ENCODE peak calls at places on chromosomes 7 and 10, in four cellular contexts. S, L, D and O are unnamed samples.

GRCh38 chr10:17210361-17210760 is 8.9 kb upstream of the TRDMT1 start:
- DNase-seq in S (no peak), D (no peak), L (no peak), O (peak)

GRCh38 chr10:130934333-130935035 is 377.0 kb downstream of the TCERG1L start:
- DNase-seq in S (no peak), D (no peak), L (no peak), O (no peak)

GRCh38 chr7:20152511-20152910 is 64.7 kb downstream of the MACC1 start:
- DNase-seq in S (no peak), D (no peak), L (no peak), O (no peak)

GRCh38 chr10:60555710-60556109 is 166.0 kb upstream of the ANK3 start:
- DNase-seq in D (no peak), L (no peak), S (no peak), O (no peak)

GRCh38 chr7:3425087-3425486 is 124.0 kb downstream of the SDK1 start:
- DNase-seq in D (no peak), S (no peak), L (no peak), O (no peak)

GRCh38 chr7:75798770-75799169 is 14.8 kb downstream of the CCL24 start:
- DNase-seq in D (no peak), S (no peak), L (no peak), O (no peak)

GRCh38 chr7:240887-241421 is 48.6 kb downstream of the FAM20C start:
- DNase-seq in L (no peak), S (no peak), D (no peak), O (no peak)

GRCh38 chr10:69483988-69484387 is 32.7 kb downstream of the TSPAN15 start:
- DNase-seq in S (peak), D (no peak), L (no peak), O (no peak)

GRCh38 chr10:96130326-96130758 is 245 bp downstream of the ZNF518A start:
- DNase-seq in D (peak), L (peak), S (no peak), O (peak)

GRCh38 chr10:43249962-43250624 is 16.8 kb downstream of the RASGEF1A start:
- DNase-seq in S (no peak), D (no peak), L (no peak), O (no peak)

GRCh38 chr10:12622016-12622415 is 272.7 kb downstream of the CAMK1D start:
- DNase-seq in L (no peak), S (no peak), D (no peak), O (no peak)

GRCh38 chr10:43013065-43013464 is 63.8 kb upstream of the RET start:
- DNase-seq in S (no peak), L (no peak), D (no peak), O (no peak)

GRCh38 chr7:12643644-12644043 is 43.8 kb upstream of the ARL4A start:
- DNase-seq in L (no peak), D (no peak), S (no peak), O (no peak)

GRCh38 chr7:34928560-34928959 is 108.7 kb downstream of the DPY19L1 start:
- DNase-seq in S (no peak), L (no peak), D (no peak), O (no peak)

GRCh38 chr7:13628231-13629001 is 361.1 kb downstream of the ETV1 start:
- DNase-seq in D (peak), S (peak), L (no peak), O (peak)